ENCODE peak calls at places on chromosomes 16 and 17, in eight cellular contexts. J is natural killer cell; F is naive B cell; A is right lobe of liver; D is mucosa of descending colon; K is right cardiac atrium; I is naive thymus-derived CD8-positive, alpha-beta T cell; S is A549. O is an unnamed sample.
A peak's percentile ranks its signal among the peaks of the same experiment; 100 is the strongest.

GRCh38 chr16:27258241-27258734 is 10.3 kb downstream of the NSMCE1 start:
- ATAC-seq in J (no peak), F (no peak), A (peak; percentile 65), D (no peak), K (peak; percentile 64), I (no peak), S (peak; percentile 50), O (peak; percentile 68)

GRCh38 chr17:73316919-73317505 is 5.2 kb upstream of the CDC42EP4 start:
- ATAC-seq in J (no peak), F (peak; percentile 74), A (no peak), D (no peak), K (peak; percentile 40), I (no peak), S (no peak), O (peak; percentile 18)

GRCh38 chr17:42564815-42565522 is 1.9 kb upstream of the MLX start:
- ATAC-seq in J (no peak), F (no peak), A (peak; percentile 11), D (no peak), K (no peak), I (no peak), S (no peak), O (no peak)

GRCh38 chr16:68764866-68765265 is 27.8 kb downstream of the CDH1 start:
- ATAC-seq in J (no peak), F (no peak), A (no peak), D (no peak), K (no peak), I (no peak), S (no peak), O (no peak)

GRCh38 chr17:61201211-61201610 is 198.4 kb upstream of the TBX2 start:
- ATAC-seq in J (no peak), F (no peak), A (no peak), D (no peak), K (no peak), I (no peak), S (peak; percentile 91), O (peak; percentile 76)

GRCh38 chr16:85309656-85310587 is 197.7 kb upstream of the CIBAR2 start:
- ATAC-seq in J (peak; percentile 52), F (peak; percentile 78), A (peak; percentile 39), D (peak; percentile 40), K (peak; percentile 31), I (peak; percentile 16), S (no peak), O (peak; percentile 39)

GRCh38 chr17:35345445-35345925 is 27.9 kb downstream of the SLFN11 start:
- ATAC-seq in J (no peak), F (no peak), A (no peak), D (no peak), K (peak; percentile 5), I (peak; percentile 40), S (no peak), O (no peak)

GRCh38 chr16:58426095-58426494 is 33.8 kb downstream of the GINS3 start:
- ATAC-seq in J (peak; percentile 66), F (peak; percentile 81), A (peak; percentile 50), D (peak; percentile 42), K (peak; percentile 33), I (peak; percentile 67), S (no peak), O (peak; percentile 10)

GRCh38 chr17:76485569-76485968 is 15.7 kb downstream of the RHBDF2 start:
- ATAC-seq in J (no peak), F (no peak), A (peak; percentile 74), D (no peak), K (peak; percentile 56), I (no peak), S (peak; percentile 8), O (peak; percentile 71)

GRCh38 chr17:81941484-81942166 is 4.5 kb upstream of the PYCR1 start:
- ATAC-seq in J (no peak), F (no peak), A (no peak), D (no peak), K (peak; percentile 16), I (no peak), S (no peak), O (no peak)

GRCh38 chr17:76268015-76268749 is 3.0 kb downstream of the UBALD2 start:
- ATAC-seq in J (no peak), F (peak; percentile 26), A (no peak), D (peak; percentile 47), K (peak; percentile 49), I (no peak), S (no peak), O (peak; percentile 19)

GRCh38 chr17:35345926-35346771 is 27.3 kb downstream of the SLFN11 start:
- ATAC-seq in J (peak; percentile 75), F (peak; percentile 56), A (peak; percentile 89), D (peak; percentile 71), K (peak; percentile 97), I (peak; percentile 74), S (peak; percentile 51), O (peak; percentile 88)

GRCh38 chr16:27703121-27703520 is 153.2 kb downstream of the KATNIP start:
- ATAC-seq in J (no peak), F (no peak), A (no peak), D (no peak), K (no peak), I (no peak), S (no peak), O (no peak)

GRCh38 chr17:42180922-42181850 is at the start of gene KCNH4:
- ATAC-seq in J (peak; percentile 73), F (peak; percentile 56), A (peak; percentile 73), D (peak; percentile 60), K (peak; percentile 76), I (peak; percentile 27), S (peak; percentile 66), O (no peak)

GRCh38 chr16:15434079-15434424 is 336 bp upstream of the BMERB1 start:
- ATAC-seq in J (no peak), F (no peak), A (no peak), D (no peak), K (no peak), I (no peak), S (no peak), O (peak; percentile 44)

GRCh38 chr17:35723735-35724134 is 7.7 kb upstream of the RASL10B start:
- ATAC-seq in J (no peak), F (no peak), A (no peak), D (no peak), K (no peak), I (no peak), S (no peak), O (no peak)

GRCh38 chr17:82407255-82407654 is 10.9 kb upstream of the HEXD start:
- ATAC-seq in J (no peak), F (no peak), A (no peak), D (no peak), K (peak; percentile 89), I (no peak), S (peak; percentile 24), O (no peak)

O was measured in gastroesophageal sphincter.